ENCODE peak calls at places on chromosomes 11 and 22, in eight cellular contexts. One of them, this sample, is unnamed.

GRCh38 chr22:41681616-41682015 is 7.1 kb downstream of the SNU13 start:
- DNase-seq in Peyer's patch: no peak
- DNase-seq in Caco-2: no peak
- DNase-seq in HCT116: no peak
- DNase-seq in left ventricle myocardium inferior: no peak
- DNase-seq in IMR-90: no peak
- DNase-seq in body of pancreas: no peak
- DNase-seq in heart left ventricle: no peak
- DNase-seq in this sample: no peak

GRCh38 chr22:43343262-43343988 is at the start of gene SCUBE1:
- DNase-seq in Peyer's patch: peak
- DNase-seq in Caco-2: no peak
- DNase-seq in HCT116: no peak
- DNase-seq in left ventricle myocardium inferior: peak
- DNase-seq in IMR-90: no peak
- DNase-seq in body of pancreas: peak
- DNase-seq in heart left ventricle: peak
- DNase-seq in this sample: peak

GRCh38 chr22:49749885-49750510 is 77.7 kb downstream of the BRD1 start:
- DNase-seq in Peyer's patch: no peak
- DNase-seq in Caco-2: no peak
- DNase-seq in HCT116: no peak
- DNase-seq in left ventricle myocardium inferior: no peak
- DNase-seq in IMR-90: no peak
- DNase-seq in body of pancreas: no peak
- DNase-seq in heart left ventricle: no peak
- DNase-seq in this sample: no peak

GRCh38 chr22:49417833-49418232 is 409.8 kb downstream of the BRD1 start:
- DNase-seq in Peyer's patch: no peak
- DNase-seq in Caco-2: no peak
- DNase-seq in HCT116: no peak
- DNase-seq in left ventricle myocardium inferior: no peak
- DNase-seq in IMR-90: no peak
- DNase-seq in body of pancreas: no peak
- DNase-seq in heart left ventricle: no peak
- DNase-seq in this sample: no peak

GRCh38 chr11:69867076-69868002 is 48.1 kb upstream of the FGF3 start:
- DNase-seq in Peyer's patch: peak
- DNase-seq in Caco-2: peak
- DNase-seq in HCT116: no peak
- DNase-seq in left ventricle myocardium inferior: no peak
- DNase-seq in IMR-90: peak
- DNase-seq in body of pancreas: no peak
- DNase-seq in heart left ventricle: no peak
- DNase-seq in this sample: no peak

GRCh38 chr11:102614485-102614884 is 10.6 kb downstream of the MMP20 start:
- DNase-seq in Peyer's patch: no peak
- DNase-seq in Caco-2: no peak
- DNase-seq in HCT116: no peak
- DNase-seq in left ventricle myocardium inferior: no peak
- DNase-seq in IMR-90: no peak
- DNase-seq in body of pancreas: no peak
- DNase-seq in heart left ventricle: no peak
- DNase-seq in this sample: no peak

GRCh38 chr22:33579448-33580093 is 340.7 kb downstream of the LARGE1 start:
- DNase-seq in Peyer's patch: no peak
- DNase-seq in Caco-2: peak
- DNase-seq in HCT116: peak
- DNase-seq in left ventricle myocardium inferior: peak
- DNase-seq in IMR-90: peak
- DNase-seq in body of pancreas: peak
- DNase-seq in heart left ventricle: peak
- DNase-seq in this sample: peak

GRCh38 chr11:72661486-72661885 is 12.7 kb downstream of the PDE2A start:
- DNase-seq in Peyer's patch: no peak
- DNase-seq in Caco-2: no peak
- DNase-seq in HCT116: no peak
- DNase-seq in left ventricle myocardium inferior: no peak
- DNase-seq in IMR-90: no peak
- DNase-seq in body of pancreas: no peak
- DNase-seq in heart left ventricle: no peak
- DNase-seq in this sample: no peak

GRCh38 chr22:41001722-41002122 is 50.5 kb downstream of the RBX1 start:
- DNase-seq in Peyer's patch: no peak
- DNase-seq in Caco-2: peak
- DNase-seq in HCT116: no peak
- DNase-seq in left ventricle myocardium inferior: no peak
- DNase-seq in IMR-90: peak
- DNase-seq in body of pancreas: peak
- DNase-seq in heart left ventricle: no peak
- DNase-seq in this sample: no peak

DNA sequence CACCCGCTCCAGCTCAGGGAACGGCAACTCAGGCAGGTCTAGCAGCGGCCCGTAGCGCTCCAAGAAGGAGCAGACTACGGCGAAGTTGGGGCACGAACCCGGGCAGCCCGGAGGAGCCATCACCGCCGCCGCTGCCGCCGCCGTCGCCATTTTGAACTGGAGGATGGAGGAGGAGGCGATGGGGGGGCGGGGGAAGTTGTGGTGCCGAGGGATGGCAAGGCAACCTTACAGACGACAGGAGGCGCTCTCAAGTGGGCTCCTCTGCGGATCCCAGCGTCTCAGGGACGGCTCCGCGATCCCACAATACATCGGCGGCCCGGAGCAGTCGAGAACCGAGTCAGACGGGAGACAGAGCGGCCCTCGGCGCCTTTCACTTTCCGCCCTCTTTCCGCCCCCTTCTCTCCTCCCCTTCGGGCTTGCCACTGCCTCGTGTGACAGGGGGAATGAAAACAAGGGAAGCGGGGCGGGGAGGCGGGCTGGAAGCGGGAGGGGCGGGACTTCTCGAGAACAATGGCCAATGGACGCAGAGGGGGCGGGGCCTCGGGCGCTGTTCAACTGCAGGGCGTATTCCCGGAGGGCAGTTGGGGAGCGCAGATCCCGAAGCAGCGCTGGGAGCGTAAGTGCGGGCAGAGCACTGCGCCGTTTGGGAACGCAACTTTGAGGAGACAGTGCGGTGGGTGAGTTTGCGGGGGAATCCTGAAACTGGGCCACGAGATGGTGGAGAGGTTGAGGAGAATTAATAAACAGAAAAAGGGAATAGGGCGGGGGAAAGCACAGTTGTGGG is at the start of the genes AAMDC and RSF1:
- DNase-seq in Peyer's patch: peak
- DNase-seq in Caco-2: peak
- DNase-seq in HCT116: peak
- DNase-seq in left ventricle myocardium inferior: peak
- DNase-seq in IMR-90: peak
- DNase-seq in body of pancreas: peak
- DNase-seq in heart left ventricle: peak
- DNase-seq in this sample: peak
- TF ChIP-seq CTCF in Peyer's patch: peak
- TF ChIP-seq CTCF in Caco-2: peak
- TF ChIP-seq CTCF in HCT116: peak
- TF ChIP-seq CTCF in left ventricle myocardium inferior: peak
- TF ChIP-seq CTCF in IMR-90: peak
- TF ChIP-seq CTCF in body of pancreas: peak
- TF ChIP-seq CTCF in heart left ventricle: peak
- TF ChIP-seq CTCF in this sample: peak

DNA sequence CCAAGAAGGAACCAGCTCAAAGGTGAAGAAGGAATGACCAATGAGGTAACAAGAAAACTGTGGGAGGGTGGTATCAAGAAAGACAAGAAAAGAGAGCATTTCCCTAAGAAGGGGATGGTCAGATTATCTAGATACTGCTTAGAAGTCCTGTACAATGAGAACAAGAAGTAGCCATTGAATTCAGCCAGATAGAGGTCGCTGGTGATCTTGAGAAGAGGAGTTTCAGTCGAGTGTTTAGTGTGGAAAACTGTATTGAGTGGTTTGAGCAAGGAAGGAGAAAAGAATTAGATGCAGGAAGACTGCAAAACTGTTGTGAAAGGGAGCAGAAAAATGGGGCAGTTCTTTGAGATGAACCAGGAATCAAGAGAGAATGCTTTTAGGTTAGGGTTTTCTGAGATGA is 74.6 kb upstream of the FAT3 start:
- DNase-seq in Peyer's patch: no peak
- DNase-seq in Caco-2: no peak
- DNase-seq in HCT116: no peak
- DNase-seq in left ventricle myocardium inferior: no peak
- DNase-seq in IMR-90: peak
- DNase-seq in body of pancreas: no peak
- DNase-seq in heart left ventricle: no peak
- DNase-seq in this sample: no peak
- TF ChIP-seq CTCF in Peyer's patch: no peak
- TF ChIP-seq CTCF in Caco-2: peak
- TF ChIP-seq CTCF in HCT116: no peak
- TF ChIP-seq CTCF in left ventricle myocardium inferior: no peak
- TF ChIP-seq CTCF in IMR-90: no peak
- TF ChIP-seq CTCF in body of pancreas: no peak
- TF ChIP-seq CTCF in heart left ventricle: no peak
- TF ChIP-seq CTCF in this sample: no peak

DNA sequence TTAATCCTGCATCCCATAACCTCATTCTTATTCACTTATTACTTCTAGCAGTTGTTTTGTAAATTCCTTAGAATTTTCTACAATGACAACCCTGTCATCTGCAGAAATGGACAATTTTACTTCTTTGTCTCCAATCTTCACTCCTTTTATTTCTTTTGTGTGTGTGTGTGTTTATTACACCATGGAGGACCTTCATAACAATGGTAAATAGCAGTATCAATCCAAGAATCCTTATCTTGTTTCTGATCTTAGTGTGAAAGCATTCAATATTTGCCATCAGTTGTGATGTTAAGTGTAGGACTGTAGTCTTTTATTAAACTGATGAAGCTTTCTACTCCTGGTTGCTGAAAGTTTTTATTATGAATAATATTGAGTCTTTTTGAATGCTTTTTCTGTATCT is 109.1 kb downstream of the MPPED2 start:
- DNase-seq in Peyer's patch: no peak
- DNase-seq in Caco-2: no peak
- DNase-seq in HCT116: no peak
- DNase-seq in left ventricle myocardium inferior: no peak
- DNase-seq in IMR-90: no peak
- DNase-seq in body of pancreas: no peak
- DNase-seq in heart left ventricle: no peak
- DNase-seq in this sample: no peak
- TF ChIP-seq CTCF in Peyer's patch: no peak
- TF ChIP-seq CTCF in Caco-2: no peak
- TF ChIP-seq CTCF in HCT116: no peak
- TF ChIP-seq CTCF in left ventricle myocardium inferior: no peak
- TF ChIP-seq CTCF in IMR-90: no peak
- TF ChIP-seq CTCF in body of pancreas: no peak
- TF ChIP-seq CTCF in heart left ventricle: no peak
- TF ChIP-seq CTCF in this sample: no peak

GRCh38 chr11:27699926-27700350 is 317 bp downstream of the BDNF start:
- DNase-seq in Peyer's patch: no peak
- DNase-seq in Caco-2: no peak
- DNase-seq in HCT116: no peak
- DNase-seq in left ventricle myocardium inferior: no peak
- DNase-seq in IMR-90: no peak
- DNase-seq in body of pancreas: no peak
- DNase-seq in heart left ventricle: no peak
- DNase-seq in this sample: no peak

GRCh38 chr11:27699242-27699925 is 871 bp downstream of the BDNF start:
- DNase-seq in Peyer's patch: no peak
- DNase-seq in Caco-2: no peak
- DNase-seq in HCT116: no peak
- DNase-seq in left ventricle myocardium inferior: no peak
- DNase-seq in IMR-90: peak
- DNase-seq in body of pancreas: no peak
- DNase-seq in heart left ventricle: no peak
- DNase-seq in this sample: peak

GRCh38 chr11:27700351-27701261 is at the start of gene BDNF:
- DNase-seq in Peyer's patch: peak
- DNase-seq in Caco-2: peak
- DNase-seq in HCT116: no peak
- DNase-seq in left ventricle myocardium inferior: no peak
- DNase-seq in IMR-90: peak
- DNase-seq in body of pancreas: no peak
- DNase-seq in heart left ventricle: no peak
- DNase-seq in this sample: peak

GRCh38 chr11:27703453-27703852 is 3.2 kb upstream of the BDNF start:
- DNase-seq in Peyer's patch: no peak
- DNase-seq in Caco-2: no peak
- DNase-seq in HCT116: no peak
- DNase-seq in left ventricle myocardium inferior: no peak
- DNase-seq in IMR-90: peak
- DNase-seq in body of pancreas: no peak
- DNase-seq in heart left ventricle: no peak
- DNase-seq in this sample: no peak

GRCh38 chr11:27701262-27702105 is 1.2 kb upstream of the BDNF start:
- DNase-seq in Peyer's patch: no peak
- DNase-seq in Caco-2: no peak
- DNase-seq in HCT116: no peak
- DNase-seq in left ventricle myocardium inferior: peak
- DNase-seq in IMR-90: peak
- DNase-seq in body of pancreas: no peak
- DNase-seq in heart left ventricle: peak
- DNase-seq in this sample: peak
- TF ChIP-seq CTCF in Peyer's patch: no peak
- TF ChIP-seq CTCF in Caco-2: peak
- TF ChIP-seq CTCF in HCT116: peak
- TF ChIP-seq CTCF in left ventricle myocardium inferior: peak
- TF ChIP-seq CTCF in IMR-90: peak
- TF ChIP-seq CTCF in body of pancreas: no peak
- TF ChIP-seq CTCF in heart left ventricle: no peak
- TF ChIP-seq CTCF in this sample: no peak

GRCh38 chr11:94997437-94997836 is 23.9 kb downstream of the KDM4D start:
- DNase-seq in Peyer's patch: no peak
- DNase-seq in Caco-2: no peak
- DNase-seq in HCT116: no peak
- DNase-seq in left ventricle myocardium inferior: no peak
- DNase-seq in IMR-90: no peak
- DNase-seq in body of pancreas: no peak
- DNase-seq in heart left ventricle: no peak
- DNase-seq in this sample: no peak
- TF ChIP-seq CTCF in Peyer's patch: no peak
- TF ChIP-seq CTCF in Caco-2: peak
- TF ChIP-seq CTCF in HCT116: no peak
- TF ChIP-seq CTCF in left ventricle myocardium inferior: no peak
- TF ChIP-seq CTCF in IMR-90: no peak
- TF ChIP-seq CTCF in body of pancreas: no peak
- TF ChIP-seq CTCF in heart left ventricle: no peak
- TF ChIP-seq CTCF in this sample: peak

GRCh38 chr11:129785383-129786111 is 30.1 kb upstream of the TMEM45B start:
- DNase-seq in Peyer's patch: no peak
- DNase-seq in Caco-2: no peak
- DNase-seq in HCT116: no peak
- DNase-seq in left ventricle myocardium inferior: no peak
- DNase-seq in IMR-90: peak
- DNase-seq in body of pancreas: no peak
- DNase-seq in heart left ventricle: no peak
- DNase-seq in this sample: no peak
- TF ChIP-seq CTCF in Peyer's patch: no peak
- TF ChIP-seq CTCF in Caco-2: peak
- TF ChIP-seq CTCF in HCT116: peak
- TF ChIP-seq CTCF in left ventricle myocardium inferior: peak
- TF ChIP-seq CTCF in IMR-90: peak
- TF ChIP-seq CTCF in body of pancreas: peak
- TF ChIP-seq CTCF in heart left ventricle: no peak
- TF ChIP-seq CTCF in this sample: no peak

This sample was measured in glutamatergic neuron.